ENCODE peak calls at places on chromosomes 13 and 19, in five cellular contexts. T, A, Z, K and L are unnamed samples.

GRCh38 chr13:109869312-109870237 is 83.2 kb upstream of the IRS2 start:
- DNase-seq in T (peak), Z (no peak), A (no peak), K (no peak), L (no peak)

GRCh38 chr19:33410915-33411401 is 37.4 kb downstream of the CEBPG start:
- DNase-seq in Z (no peak), K (no peak), A (no peak), T (no peak), L (no peak)

GRCh38 chr19:30086220-30086619 is 144.2 kb downstream of the URI1 start:
- DNase-seq in T (no peak), A (no peak), K (no peak), Z (no peak), L (no peak)

GRCh38 chr19:4061683-4062575 is 4.8 kb downstream of the ZBTB7A start:
- DNase-seq in T (no peak), Z (no peak), K (no peak), A (no peak), L (no peak)

GRCh38 chr19:31317542-31317941 is 31.7 kb downstream of the TSHZ3 start:
- DNase-seq in Z (no peak), K (no peak), T (no peak), A (no peak), L (no peak)

GRCh38 chr13:99995503-99996176 is 14.1 kb downstream of the ZIC2 start:
- DNase-seq in T (no peak), Z (no peak), A (no peak), K (no peak), L (no peak)

GRCh38 chr19:11288349-11288748 is 7.6 kb upstream of the TSPAN16 start:
- DNase-seq in Z (no peak), T (no peak), A (no peak), K (no peak), L (no peak)

GRCh38 chr19:38023661-38024574 is 116.9 kb downstream of the SIPA1L3 start:
- DNase-seq in A (no peak), K (no peak), Z (no peak), T (no peak), L (no peak)

GRCh38 chr13:48562296-48563066 is 29.6 kb upstream of the RCBTB2 start:
- DNase-seq in K (no peak), Z (no peak), T (no peak), A (peak), L (no peak)

GRCh38 chr19:35882074-35882832 is 13.9 kb downstream of the APLP1 start:
- DNase-seq in Z (peak), K (peak), A (no peak), T (peak), L (no peak)

GRCh38 chr13:47661076-47661475 is 340.0 kb downstream of the SUCLA2 start:
- DNase-seq in T (no peak), K (peak), Z (no peak), A (no peak), L (no peak)

GRCh38 chr19:33736787-33737186 is 59.9 kb upstream of the KCTD15 start:
- DNase-seq in T (no peak), K (no peak), A (no peak), Z (no peak), L (no peak)

GRCh38 chr13:42280537-42280936 is 8.6 kb downstream of the AKAP11 start:
- DNase-seq in A (no peak), Z (no peak), K (no peak), T (no peak), L (no peak)

GRCh38 chr13:110559429-110559943 is 2.0 kb downstream of the RAB20 start:
- DNase-seq in A (no peak), K (no peak), T (peak), Z (no peak), L (no peak)

GRCh38 chr13:26422036-26422435 is 135.4 kb upstream of the WASF3 start:
- DNase-seq in Z (no peak), T (no peak), K (no peak), A (no peak), L (no peak)

GRCh38 chr13:24135674-24136300 is 24.7 kb upstream of the SPATA13 start:
- DNase-seq in A (no peak), K (peak), Z (no peak), T (no peak), L (no peak)

GRCh38 chr13:33931397-33931987 is 113.5 kb downstream of the RFC3 start:
- DNase-seq in Z (no peak), A (no peak), K (peak), T (no peak), L (no peak)

GRCh38 chr19:1904385-1905070 is 671 bp upstream of the ADAT3 start:
- DNase-seq in K (no peak), T (peak), Z (peak), A (no peak), L (peak)

GRCh38 chr13:63636231-63636993 is 2220.8 kb upstream of the PCDH20 start:
- DNase-seq in Z (no peak), T (no peak), A (no peak), K (no peak), L (no peak)